ENCODE peak calls at places on chromosomes 13 and 19, in eight cellular contexts. K is stimulated activated CD4-positive, alpha-beta T cell treated with anti-CD3 and anti-CD28 coated beads, Interleukin-1b, Interleukin-23, amount 100 ng/mL, for 1 hour; W is activated CD8-positive, alpha-beta T cell treated with anti-CD3 and anti-CD28 coated beads for 36 hours; Z is neural crest cell; H is iris pigment epithelial cell; Y is NCI-H774; O is suprapubic skin; C is H9. X is an unnamed sample.

GRCh38 chr13:110503037-110503901 is 58.3 kb downstream of the RAB20 start:
- DNase-seq in K (no peak), W (no peak), Z (no peak), H (peak; percentile 39), Y (no peak), O (no peak), C (no peak), X (no peak)

GRCh38 chr13:74201530-74201929 is 67.3 kb upstream of the KLF12 start:
- DNase-seq in K (no peak), W (no peak), Z (no peak), H (no peak), Y (no peak), O (no peak), C (no peak), X (no peak)

GRCh38 chr19:35858311-35858710 is 1.6 kb downstream of the KIRREL2 start:
- DNase-seq in K (no peak), W (no peak), Z (no peak), H (no peak), Y (no peak), O (no peak), C (no peak), X (no peak)

GRCh38 chr19:8610041-8610927 is at the start of gene ADAMTS10:
- DNase-seq in K (no peak), W (peak; percentile 54), Z (peak; percentile 38), H (peak; percentile 50), Y (no peak), O (no peak), C (peak; percentile 48), X (no peak)

GRCh38 chr13:72304121-72304745 is 423.2 kb downstream of the MZT1 start:
- DNase-seq in K (no peak), W (no peak), Z (no peak), H (peak; percentile 30), Y (no peak), O (no peak), C (no peak), X (no peak)

GRCh38 chr13:110344320-110344719 is 37.2 kb downstream of the COL4A2 start:
- DNase-seq in K (no peak), W (no peak), Z (no peak), H (no peak), Y (no peak), O (no peak), C (no peak), X (no peak)

GRCh38 chr13:40975441-40975840 is 43.7 kb downstream of the ELF1 start:
- DNase-seq in K (no peak), W (no peak), Z (no peak), H (no peak), Y (no peak), O (no peak), C (no peak), X (no peak)

GRCh38 chr19:42412661-42413076 is 14.5 kb downstream of the LIPE start:
- DNase-seq in K (no peak), W (no peak), Z (no peak), H (no peak), Y (no peak), O (no peak), C (no peak), X (no peak)

GRCh38 chr19:19101540-19101939 is 36.7 kb downstream of the TMEM161A start:
- DNase-seq in K (no peak), W (no peak), Z (no peak), H (no peak), Y (no peak), O (no peak), C (no peak), X (no peak)

GRCh38 chr13:49774376-49775005 is 18.0 kb downstream of the KPNA3 start:
- DNase-seq in K (no peak), W (no peak), Z (no peak), H (no peak), Y (no peak), O (no peak), C (no peak), X (no peak)

GRCh38 chr19:44796701-44797115 is 12.2 kb upstream of the BCAM start:
- DNase-seq in K (no peak), W (no peak), Z (no peak), H (peak; percentile 40), Y (peak; percentile 82), O (no peak), C (peak; percentile 55), X (no peak)

GRCh38 chr19:31597616-31598015 is 248.4 kb upstream of the TSHZ3 start:
- DNase-seq in K (no peak), W (no peak), Z (no peak), H (no peak), Y (no peak), O (no peak), C (no peak), X (no peak)

GRCh38 chr13:46160474-46161066 is 21.4 kb downstream of the LCP1 start:
- DNase-seq in K (no peak), W (no peak), Z (peak; percentile 39), H (peak; percentile 60), Y (no peak), O (no peak), C (no peak), X (peak; percentile 79)

GRCh38 chr13:79540504-79540903 is 59.5 kb downstream of the NDFIP2 start:
- DNase-seq in K (no peak), W (no peak), Z (no peak), H (no peak), Y (no peak), O (no peak), C (no peak), X (no peak)

GRCh38 chr13:50255639-50256038 is 240.4 kb downstream of the KCNRG start:
- DNase-seq in K (no peak), W (no peak), Z (no peak), H (no peak), Y (no peak), O (no peak), C (no peak), X (no peak)

GRCh38 chr19:56654151-56654550 is 11.2 kb downstream of the SMIM17 start:
- DNase-seq in K (no peak), W (no peak), Z (no peak), H (no peak), Y (no peak), O (peak; percentile 20), C (no peak), X (no peak)

GRCh38 chr19:54158812-54159351 is 639 bp downstream of the LENG1 start:
- DNase-seq in K (no peak), W (peak; percentile 78), Z (no peak), H (peak; percentile 40), Y (no peak), O (no peak), C (no peak), X (no peak)

GRCh38 chr19:36604656-36605100 is 435 bp upstream of the ZNF382 start:
- DNase-seq in K (peak; percentile 80), W (peak; percentile 94), Z (peak; percentile 28), H (peak; percentile 30), Y (no peak), O (peak; percentile 77), C (peak; percentile 27), X (peak; percentile 3)

GRCh38 chr13:95728957-95729356 is 52.0 kb downstream of the DNAJC3 start:
- DNase-seq in K (no peak), W (no peak), Z (no peak), H (no peak), Y (no peak), O (no peak), C (no peak), X (no peak)

GRCh38 chr13:25886438-25887214 is 165.2 kb downstream of the SHISA2 start:
- DNase-seq in K (no peak), W (peak; percentile 21), Z (no peak), H (peak; percentile 95), Y (no peak), O (no peak), C (no peak), X (no peak)

GRCh38 chr13:60328073-60328472 is 68.9 kb upstream of the TDRD3 start:
- DNase-seq in K (no peak), W (no peak), Z (no peak), H (peak; percentile 9), Y (no peak), O (no peak), C (no peak), X (no peak)

GRCh38 chr13:42041017-42041683 is 7.3 kb upstream of the DGKH start:
- DNase-seq in K (peak; percentile 21), W (peak; percentile 54), Z (peak; percentile 37), H (peak; percentile 65), Y (peak; percentile 2), O (no peak), C (peak; percentile 54), X (peak; percentile 38)

GRCh38 chr13:24128962-24129361 is 31.6 kb upstream of the SPATA13 start:
- DNase-seq in K (no peak), W (no peak), Z (no peak), H (no peak), Y (no peak), O (no peak), C (no peak), X (no peak)

GRCh38 chr19:33143897-33144405 is 12.0 kb downstream of the WDR88 start:
- DNase-seq in K (peak; percentile 17), W (peak; percentile 76), Z (peak; percentile 77), H (peak; percentile 38), Y (peak; percentile 48), O (peak; percentile 84), C (peak; percentile 69), X (peak; percentile 68)

GRCh38 chr19:35141627-35142401 is 1.2 kb upstream of the FXYD7 start:
- DNase-seq in K (no peak), W (peak; percentile 46), Z (no peak), H (no peak), Y (no peak), O (no peak), C (no peak), X (no peak)

GRCh38 chr13:30520571-30520970 is 54.8 kb upstream of the HMGB1 start:
- DNase-seq in K (no peak), W (no peak), Z (no peak), H (peak; percentile 65), Y (no peak), O (no peak), C (no peak), X (no peak)

GRCh38 chr19:17088552-17088951 is 13.0 kb downstream of the MYO9B start:
- DNase-seq in K (no peak), W (no peak), Z (no peak), H (no peak), Y (no peak), O (no peak), C (no peak), X (no peak)

GRCh38 chr19:48896191-48896720 is 2.3 kb downstream of the TULP2 start:
- DNase-seq in K (no peak), W (peak; percentile 86), Z (peak; percentile 30), H (peak; percentile 22), Y (no peak), O (peak; percentile 89), C (peak; percentile 94), X (no peak)

GRCh38 chr13:39108746-39109145 is 70.5 kb downstream of the NHLRC3 start:
- DNase-seq in K (no peak), W (no peak), Z (no peak), H (no peak), Y (no peak), O (no peak), C (no peak), X (peak; percentile 47)

GRCh38 chr19:16315825-16316505 is 8.7 kb upstream of the KLF2 start:
- DNase-seq in K (no peak), W (no peak), Z (no peak), H (peak; percentile 99), Y (no peak), O (no peak), C (no peak), X (no peak)

GRCh38 chr13:108377646-108378206 is 108.2 kb downstream of the TNFSF13B start:
- DNase-seq in K (no peak), W (no peak), Z (no peak), H (no peak), Y (no peak), O (no peak), C (no peak), X (no peak)

GRCh38 chr19:28393574-28394336 is 819.2 kb downstream of the UQCRFS1 start:
- DNase-seq in K (no peak), W (peak; percentile 53), Z (no peak), H (no peak), Y (no peak), O (no peak), C (no peak), X (no peak)

GRCh38 chr19:9981406-9982260 is 28.7 kb downstream of the COL5A3 start:
- DNase-seq in K (no peak), W (no peak), Z (no peak), H (no peak), Y (no peak), O (no peak), C (no peak), X (no peak)

GRCh38 chr13:80901111-80902014 is 560.4 kb upstream of the SPRY2 start:
- DNase-seq in K (no peak), W (no peak), Z (no peak), H (peak; percentile 31), Y (no peak), O (no peak), C (no peak), X (peak; percentile 87)